ENCODE peak calls at places on chromosomes 3 and 15, in four cellular contexts. U, R, N and S are unnamed samples.

GRCh38 chr15:38189651-38190280 is 62.9 kb upstream of the SPRED1 start:
- DNase-seq in R (no peak), U (no peak), N (no peak), S (peak)

GRCh38 chr15:100601158-100601557 is 826 bp downstream of the LINS1 start:
- DNase-seq in U (no peak), R (no peak), N (peak), S (peak)

GRCh38 chr3:192577271-192577670 is 150.1 kb downstream of the FGF12 start:
- DNase-seq in R (no peak), N (no peak), U (no peak), S (no peak)

GRCh38 chr3:194056731-194057415 is 79.1 kb upstream of the HES1 start:
- DNase-seq in N (no peak), U (no peak), R (peak), S (no peak)

GRCh38 chr3:11288786-11289637 is 16.8 kb downstream of the ATG7 start:
- DNase-seq in N (peak), R (no peak), U (no peak), S (no peak)

GRCh38 chr3:139310474-139310933 is 33.3 kb upstream of the MRPS22 start:
- DNase-seq in R (no peak), U (no peak), N (peak), S (no peak)

GRCh38 chr15:101250931-101251829 is 668 bp downstream of the CHSY1 start:
- DNase-seq in R (no peak), U (no peak), N (peak), S (peak)

GRCh38 chr15:58487041-58487723 is 55.4 kb downstream of the LIPC start:
- DNase-seq in N (no peak), U (no peak), R (no peak), S (no peak)

GRCh38 chr3:188829577-188829976 is 342.2 kb upstream of the TPRG1 start:
- DNase-seq in U (no peak), R (no peak), N (no peak), S (no peak)

GRCh38 chr15:64865998-64866520 is 24.3 kb downstream of the PLEKHO2 start:
- DNase-seq in U (no peak), R (peak), N (peak), S (peak)

GRCh38 chr3:129122697-129123055 is 1.1 kb upstream of the RAB43 start:
- DNase-seq in U (no peak), N (peak), R (peak), S (peak)

GRCh38 chr3:149395107-149396089 is 17.9 kb upstream of the TM4SF1 start:
- DNase-seq in U (no peak), R (no peak), N (no peak), S (no peak)

GRCh38 chr15:34984884-34985630 is 3.0 kb downstream of the ZNF770 start:
- DNase-seq in N (peak), R (no peak), U (no peak), S (no peak)

GRCh38 chr3:188842628-188843027 is 329.1 kb upstream of the TPRG1 start:
- DNase-seq in U (no peak), N (peak), R (no peak), S (no peak)

GRCh38 chr3:172404237-172404962 is 43.9 kb downstream of the GHSR start:
- DNase-seq in U (no peak), R (no peak), N (no peak), S (no peak)

GRCh38 chr3:15409239-15409638 is 18.1 kb downstream of the METTL6 start:
- DNase-seq in N (peak), R (no peak), U (no peak), S (no peak)

GRCh38 chr3:127735767-127736693 is 63.3 kb downstream of the ABTB1 start:
- DNase-seq in U (no peak), R (no peak), N (peak), S (no peak)

GRCh38 chr3:37173806-37174205 is 576 bp downstream of the LRRFIP2 start:
- DNase-seq in R (no peak), N (no peak), U (no peak), S (no peak)

GRCh38 chr3:171845541-171846284 is 2.6 kb downstream of the TMEM212 start:
- DNase-seq in R (no peak), U (no peak), N (no peak), S (peak)

GRCh38 chr15:73631915-73632669 is 1.1 kb downstream of the NPTN start:
- DNase-seq in U (no peak), R (peak), N (peak), S (peak)

GRCh38 chr15:37105795-37106333 is 5.5 kb upstream of the MEIS2 start:
- DNase-seq in U (peak), N (no peak), R (no peak), S (no peak)

GRCh38 chr3:22257252-22257651 is 506.2 kb upstream of the ZNF385D start:
- DNase-seq in R (no peak), U (no peak), N (no peak), S (no peak)

DNA sequence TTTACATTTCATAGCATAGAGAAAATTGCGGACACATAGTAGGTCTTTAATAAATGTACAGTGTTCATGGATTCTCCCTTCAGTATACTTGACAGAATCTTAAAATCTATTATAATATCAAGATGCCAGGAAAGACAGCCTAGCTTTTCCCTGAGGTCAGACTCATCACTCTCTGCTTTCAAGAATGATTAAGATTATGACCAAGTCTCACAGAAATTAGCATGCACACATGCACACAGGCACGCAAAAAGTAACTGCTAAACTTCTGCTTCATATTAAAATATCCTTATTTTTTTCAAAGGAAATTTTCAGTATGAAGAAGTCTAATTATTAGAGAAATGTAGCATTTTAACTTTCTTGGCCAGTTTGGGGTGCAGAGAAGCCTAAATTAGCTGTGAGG is 493.8 kb upstream of the NECTIN3 start:
- DNase-seq in R (no peak), U (no peak), N (no peak), S (no peak)
- H3K23ac ChIP-seq in R (no peak), U (no peak), N (no peak), S (no peak)

GRCh38 chr3:32387512-32387911 is 4.1 kb upstream of the CMTM7 start:
- DNase-seq in U (no peak), R (no peak), N (no peak), S (no peak)

GRCh38 chr3:32391643-32392529 is at the start of gene CMTM7:
- DNase-seq in R (peak), U (peak), N (peak), S (peak)

GRCh38 chr3:32398531-32398930 is 6.9 kb downstream of the CMTM7 start:
- DNase-seq in U (no peak), N (no peak), R (no peak), S (no peak)

GRCh38 chr3:32395451-32395970 is 3.9 kb downstream of the CMTM7 start:
- DNase-seq in N (no peak), U (no peak), R (no peak), S (no peak)

GRCh38 chr3:32392530-32393302 is 1.1 kb downstream of the CMTM7 start:
- DNase-seq in R (no peak), U (no peak), N (peak), S (no peak)
- H3K23ac ChIP-seq in R (no peak), U (peak), N (peak), S (no peak)

DNA sequence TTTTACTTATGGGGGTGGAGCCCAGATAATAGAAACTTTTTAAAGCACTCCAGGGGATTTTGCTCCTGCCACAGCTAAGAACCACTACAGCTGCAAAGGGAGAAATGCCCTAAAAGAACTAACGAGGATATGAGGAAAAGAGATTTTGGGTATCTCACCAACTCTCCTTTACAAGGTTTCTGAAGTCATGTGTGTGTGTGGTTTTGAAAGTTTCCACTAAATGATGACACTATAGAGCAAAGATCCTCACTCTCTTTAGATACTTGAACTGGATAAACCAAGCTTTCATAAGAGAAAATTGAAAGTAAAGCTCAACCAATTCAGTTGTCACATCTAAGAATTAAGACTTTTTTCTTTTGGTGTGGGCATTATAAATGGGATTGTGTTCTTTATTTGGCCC is 455.3 kb upstream of the ALCAM start:
- DNase-seq in U (no peak), R (no peak), N (peak), S (no peak)
- H3K23ac ChIP-seq in U (no peak), R (no peak), N (no peak), S (no peak)

GRCh38 chr3:46845397-46845859 is 17.8 kb downstream of the MYL3 start:
- DNase-seq in R (peak), U (peak), N (peak), S (peak)

GRCh38 chr3:46844851-46845250 is 18.4 kb downstream of the MYL3 start:
- DNase-seq in U (no peak), R (no peak), N (no peak), S (peak)

GRCh38 chr3:46846624-46847542 is 16.4 kb downstream of the MYL3 start:
- DNase-seq in U (no peak), N (no peak), R (peak), S (no peak)

GRCh38 chr3:46844397-46844796 is 18.8 kb downstream of the MYL3 start:
- DNase-seq in N (no peak), U (no peak), R (no peak), S (peak)

DNA sequence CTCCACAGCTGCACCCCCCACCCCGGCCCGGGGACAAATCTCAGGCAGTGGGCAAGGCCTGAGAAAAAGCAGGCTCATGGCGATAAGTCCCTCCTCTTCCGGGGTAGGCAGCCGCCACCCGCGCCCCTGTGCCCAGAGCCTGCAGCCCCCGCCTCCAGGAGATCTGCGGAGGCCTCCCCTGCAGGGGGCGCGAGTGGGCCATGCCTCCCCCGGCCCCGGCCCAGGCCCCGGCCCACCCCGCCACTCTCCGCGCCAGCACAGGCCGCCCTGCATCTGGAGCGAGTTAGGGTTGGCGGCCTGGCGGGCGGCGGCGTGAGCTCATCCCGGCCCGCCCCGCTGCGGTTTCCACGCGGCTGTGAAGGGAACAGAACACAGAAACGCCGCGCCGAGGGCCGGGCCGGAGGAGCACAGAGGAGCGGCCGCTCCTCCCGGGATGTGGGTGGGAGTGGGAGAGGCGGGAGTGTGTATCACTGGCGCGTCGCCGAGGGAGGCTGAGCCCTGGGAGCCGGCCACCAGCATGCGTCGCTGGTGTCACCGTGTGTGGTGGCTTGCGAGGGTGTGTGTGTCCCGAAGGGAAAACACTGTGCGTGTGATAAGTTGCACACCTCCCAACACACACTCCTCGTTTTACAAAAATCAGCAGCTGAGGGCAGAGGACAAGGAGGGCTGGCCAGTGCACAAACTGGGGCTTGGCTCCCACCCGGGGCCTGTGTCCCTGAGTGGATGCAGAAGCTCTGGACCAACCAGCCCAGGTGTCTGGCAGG is 17.2 kb downstream of the MYL3 start:
- DNase-seq in R (peak), U (peak), N (peak), S (peak)
- H3K23ac ChIP-seq in R (no peak), U (peak), N (peak), S (no peak)